ENCODE peak calls at places on chromosomes 12 and 14, in seven cellular contexts. T, L, C, I, Y, Q and X are unnamed samples.

GRCh38 chr12:76043377-76043776 is 11.8 kb upstream of the PHLDA1 start:
- DNase-seq in T (no peak), L (no peak), C (no peak), I (no peak), Y (no peak), Q (no peak), X (no peak)

GRCh38 chr14:93977790-93978581 is 1.6 kb upstream of the ASB2 start:
- DNase-seq in T (no peak), L (no peak), C (no peak), I (no peak), Y (no peak), Q (no peak), X (no peak)

GRCh38 chr12:90262261-90262660 is 553.6 kb upstream of the ATP2B1 start:
- DNase-seq in T (no peak), L (no peak), C (peak; percentile 45), I (no peak), Y (peak; percentile 32), Q (no peak), X (no peak)

GRCh38 chr14:94771191-94771905 is 1.4 kb upstream of the GSC start:
- DNase-seq in T (no peak), L (no peak), C (no peak), I (no peak), Y (no peak), Q (no peak), X (peak; percentile 82)

GRCh38 chr12:44372259-44372658 is 503.9 kb downstream of the NELL2 start:
- DNase-seq in T (no peak), L (no peak), C (peak; percentile 60), I (no peak), Y (peak; percentile 27), Q (no peak), X (no peak)

GRCh38 chr14:68986926-68987652 is 8.0 kb upstream of the ACTN1 start:
- DNase-seq in T (no peak), L (no peak), C (peak; percentile 6), I (no peak), Y (no peak), Q (no peak), X (no peak)

GRCh38 chr14:24185741-24186140 is 2.9 kb downstream of the IPO4 start:
- DNase-seq in T (no peak), L (no peak), C (no peak), I (no peak), Y (no peak), Q (no peak), X (no peak)

GRCh38 chr14:101821528-101821927 is 60.0 kb downstream of the PPP2R5C start:
- DNase-seq in T (no peak), L (no peak), C (no peak), I (no peak), Y (no peak), Q (no peak), X (no peak)

GRCh38 chr12:118034429-118035193 is 18.1 kb downstream of the RFC5 start:
- DNase-seq in T (no peak), L (no peak), C (peak; percentile 60), I (peak; percentile 55), Y (peak; percentile 60), Q (peak; percentile 63), X (peak; percentile 70)

GRCh38 chr12:17015501-17015900 is 409.5 kb upstream of the LMO3 start:
- DNase-seq in T (no peak), L (no peak), C (no peak), I (no peak), Y (no peak), Q (no peak), X (no peak)

GRCh38 chr12:88503344-88503743 is 76.9 kb downstream of the KITLG start:
- DNase-seq in T (no peak), L (no peak), C (no peak), I (no peak), Y (no peak), Q (no peak), X (peak; percentile 10)

DNA sequence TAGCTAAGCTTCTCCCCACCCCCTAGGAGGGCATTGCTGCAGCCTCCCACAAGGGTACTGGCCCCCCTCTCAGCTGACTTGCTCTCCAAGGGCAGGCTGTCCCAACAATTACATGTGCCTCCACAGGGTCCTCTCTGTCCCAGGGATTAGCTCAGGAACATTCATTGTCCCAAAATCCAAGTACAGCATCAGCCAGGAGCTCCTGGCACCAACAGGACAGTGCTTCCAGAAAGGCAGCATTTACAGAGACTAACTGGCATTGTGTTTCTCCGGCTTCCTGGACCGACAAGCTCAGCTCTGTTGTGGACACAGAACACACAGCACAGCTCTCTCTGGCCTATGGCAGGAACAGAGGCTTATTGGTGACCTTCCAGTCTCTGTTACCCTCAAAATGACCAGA is 21.7 kb downstream of the ABCD4 start:
- DNase-seq in T (no peak), L (no peak), C (no peak), I (no peak), Y (no peak), Q (no peak), X (no peak)
- H3K23ac ChIP-seq in T (no peak overlapping the region), L (no peak overlapping the region), C (no peak overlapping the region), I (no peak overlapping the region), Y (no peak overlapping the region), Q (no peak overlapping the region), X (no peak overlapping the region)

GRCh38 chr12:106154781-106155273 is 16.1 kb upstream of the NUAK1 start:
- DNase-seq in T (no peak), L (no peak), C (no peak), I (no peak), Y (no peak), Q (no peak), X (no peak)
- H2AK5ac ChIP-seq in T (no peak overlapping the region), L (no peak overlapping the region), C (no peak overlapping the region), I (no peak overlapping the region), Y (no peak overlapping the region), Q (no peak overlapping the region), X (no peak overlapping the region)

DNA sequence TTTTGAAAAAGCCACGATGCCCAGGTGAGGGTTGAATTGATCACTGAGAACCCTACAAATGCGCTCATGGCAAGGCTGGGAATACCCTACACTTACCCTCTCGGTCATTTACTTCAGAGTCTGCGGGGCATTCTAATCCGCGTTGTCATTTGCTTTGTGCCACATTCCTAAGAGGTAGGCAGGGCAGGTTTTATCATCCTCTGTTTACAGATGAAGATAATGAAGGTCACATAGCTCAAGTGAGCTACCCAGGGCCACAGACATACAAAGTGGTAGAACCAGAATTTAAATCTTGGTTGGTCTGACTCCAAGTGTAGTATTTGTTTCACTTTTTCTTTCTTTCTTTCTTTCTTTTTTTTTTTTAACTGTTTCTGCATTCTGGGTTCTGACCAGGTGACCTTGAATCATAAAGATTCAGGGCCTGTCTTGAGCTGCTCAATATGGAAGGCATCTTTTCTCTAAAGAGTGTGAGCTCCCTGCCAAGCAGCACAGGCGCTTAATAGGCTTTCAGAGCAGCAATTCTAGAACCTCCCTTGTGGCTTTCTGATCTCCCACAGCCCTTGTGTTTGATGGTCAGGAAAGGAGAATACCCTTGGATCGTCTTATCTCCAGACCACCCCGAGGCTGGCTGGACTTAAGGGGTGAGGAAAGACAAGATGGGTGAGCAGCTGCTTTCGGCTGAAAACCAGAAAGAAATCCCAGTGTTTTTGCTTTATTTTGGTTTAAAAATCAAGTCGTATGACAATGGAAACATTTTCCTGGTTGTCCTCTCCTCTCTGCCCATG is 662 bp upstream of the BATF start:
- DNase-seq in T (no peak), L (no peak), C (no peak), I (no peak), Y (no peak), Q (peak; percentile 81), X (peak; percentile 64)
- H3K23ac ChIP-seq in T (no peak overlapping the region), L (no peak overlapping the region), C (no peak overlapping the region), I (no peak overlapping the region), Y (no peak overlapping the region), Q (no peak overlapping the region), X (no peak overlapping the region)

DNA sequence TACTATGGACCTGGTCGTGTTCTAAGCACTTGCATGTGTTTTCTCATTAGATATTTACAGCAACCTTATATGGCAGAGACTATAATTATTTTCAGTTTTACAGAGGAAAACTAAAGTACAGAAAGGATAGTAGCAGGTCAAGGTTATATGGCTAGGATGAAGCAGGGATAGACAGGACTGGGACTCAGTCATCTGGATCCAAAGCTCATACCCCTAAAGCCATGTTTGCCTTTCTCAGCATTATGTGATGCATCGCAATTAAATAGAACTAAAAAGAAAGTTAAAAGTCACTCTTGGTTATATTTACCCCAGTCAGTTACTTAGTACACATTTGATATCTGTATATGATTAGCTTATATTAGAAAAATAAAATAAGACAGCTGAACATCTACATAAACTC is 13.3 kb downstream of the LIN7A start:
- DNase-seq in T (no peak), L (no peak), C (no peak), I (no peak), Y (no peak), Q (no peak), X (no peak)
- H2AK5ac ChIP-seq in T (no peak overlapping the region), L (no peak overlapping the region), C (no peak overlapping the region), I (no peak overlapping the region), Y (no peak overlapping the region), Q (no peak overlapping the region), X (no peak overlapping the region)

DNA sequence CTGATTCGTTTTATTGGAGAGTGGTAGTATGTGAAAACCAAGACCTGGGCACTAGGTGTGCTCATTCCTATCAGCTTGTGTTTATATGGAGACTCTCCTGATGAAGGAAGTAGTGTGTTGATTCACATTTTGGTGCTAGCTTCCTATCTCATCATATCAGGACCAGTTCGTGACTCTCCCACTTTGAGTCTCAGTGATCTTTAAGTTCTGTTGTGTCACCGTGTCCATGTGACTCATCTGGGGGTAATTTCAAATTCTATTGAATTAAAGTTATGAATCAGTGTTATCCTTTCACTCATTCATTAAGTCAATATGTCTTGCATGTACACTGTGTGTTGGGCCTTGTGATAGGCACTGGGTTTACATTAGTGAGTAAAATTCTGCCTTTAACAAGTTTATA is 180.2 kb downstream of the CACNA1C start:
- DNase-seq in T (no peak), L (no peak), C (peak; percentile 66), I (no peak), Y (no peak), Q (no peak), X (no peak)
- H3K23ac ChIP-seq in T (no peak overlapping the region), L (no peak overlapping the region), C (peak overlapping the region; percentile 43), I (no peak overlapping the region), Y (no peak overlapping the region), Q (no peak overlapping the region), X (no peak overlapping the region)

DNA sequence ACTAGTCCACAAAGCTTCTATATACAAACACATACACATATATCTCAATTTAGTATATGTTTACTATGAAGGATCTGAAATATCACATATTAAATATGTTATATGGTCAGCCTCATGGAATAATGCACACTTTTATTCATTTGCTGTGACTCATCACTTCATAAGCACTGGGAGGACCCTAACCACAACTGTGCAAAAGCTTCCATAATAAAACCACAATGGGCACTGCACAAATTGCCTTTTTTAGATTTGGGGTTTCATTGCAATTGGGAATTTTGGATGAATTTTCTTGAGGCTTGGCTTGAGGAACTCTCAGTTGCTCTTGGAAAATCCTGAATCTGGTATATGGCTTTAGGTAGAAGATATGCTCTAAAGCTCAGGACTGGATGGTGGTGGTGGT is 399.4 kb downstream of the C12orf75 start:
- DNase-seq in T (no peak), L (no peak), C (no peak), I (no peak), Y (no peak), Q (no peak), X (no peak)
- H2AK5ac ChIP-seq in T (no peak overlapping the region), L (no peak overlapping the region), C (no peak overlapping the region), I (no peak overlapping the region), Y (no peak overlapping the region), Q (no peak overlapping the region), X (no peak overlapping the region)